ENCODE peak calls at places on chromosomes 6 and 20, in six cellular contexts. One of them, this sample, is unnamed. For H3K4me1, the result is how much of the 10 kb centered on the place peaks cover.

GRCh38 chr20:6848041-6848440 is 80.6 kb downstream of the BMP2 start:
- DNase-seq in mesenchymal stem cell: no peak
- DNase-seq in IMR-90: no peak
- DNase-seq in H1: no peak
- DNase-seq in trophoblast cell: no peak
- DNase-seq in mesendoderm: peak
- DNase-seq in this sample: no peak

GRCh38 chr6:17297261-17298080 is 16.3 kb downstream of the RBM24 start:
- DNase-seq in trophoblast cell: no peak
- DNase-seq in H1: no peak
- DNase-seq in mesendoderm: no peak
- DNase-seq in IMR-90: peak
- DNase-seq in mesenchymal stem cell: peak
- DNase-seq in this sample: no peak

GRCh38 chr6:38371312-38371672 is 268.4 kb downstream of the BTBD9 start:
- DNase-seq in mesenchymal stem cell: peak
- DNase-seq in trophoblast cell: no peak
- DNase-seq in mesendoderm: no peak
- DNase-seq in H1: no peak
- DNase-seq in IMR-90: no peak
- DNase-seq in this sample: no peak

GRCh38 chr6:6751615-6752014 is 163.1 kb downstream of the LY86 start:
- DNase-seq in IMR-90: no peak
- DNase-seq in mesendoderm: no peak
- DNase-seq in mesenchymal stem cell: no peak
- DNase-seq in H1: no peak
- DNase-seq in trophoblast cell: no peak
- DNase-seq in this sample: no peak

GRCh38 chr6:112956696-112957525 is 609.8 kb downstream of the RFPL4B start:
- DNase-seq in IMR-90: peak
- DNase-seq in mesendoderm: no peak
- DNase-seq in mesenchymal stem cell: peak
- DNase-seq in trophoblast cell: no peak
- DNase-seq in H1: no peak
- DNase-seq in this sample: no peak

GRCh38 chr6:168427184-168427583 is 13.8 kb upstream of the SMOC2 start:
- DNase-seq in H1: no peak
- DNase-seq in mesenchymal stem cell: no peak
- DNase-seq in IMR-90: no peak
- DNase-seq in mesendoderm: no peak
- DNase-seq in trophoblast cell: no peak
- DNase-seq in this sample: no peak

GRCh38 chr20:10745790-10746189 is 72.0 kb upstream of the JAG1 start:
- DNase-seq in mesendoderm: no peak
- DNase-seq in H1: no peak
- DNase-seq in IMR-90: no peak
- DNase-seq in mesenchymal stem cell: no peak
- DNase-seq in trophoblast cell: no peak
- DNase-seq in this sample: no peak

GRCh38 chr6:56387621-56388413 is 140.4 kb upstream of the COL21A1 start:
- DNase-seq in IMR-90: no peak
- DNase-seq in mesenchymal stem cell: no peak
- DNase-seq in H1: no peak
- DNase-seq in trophoblast cell: peak
- DNase-seq in mesendoderm: peak
- DNase-seq in this sample: no peak

GRCh38 chr20:47790032-47790965 is 5.0 kb upstream of the SULF2 start:
- DNase-seq in trophoblast cell: no peak
- DNase-seq in H1: no peak
- DNase-seq in mesendoderm: no peak
- DNase-seq in mesenchymal stem cell: peak
- DNase-seq in IMR-90: peak
- DNase-seq in this sample: no peak

GRCh38 chr20:11726021-11726420 is 191.7 kb upstream of the BTBD3 start:
- DNase-seq in mesendoderm: no peak
- DNase-seq in trophoblast cell: no peak
- DNase-seq in H1: no peak
- DNase-seq in IMR-90: no peak
- DNase-seq in mesenchymal stem cell: no peak
- DNase-seq in this sample: no peak

GRCh38 chr6:159808647-159809046 is 8.6 kb downstream of the PNLDC1 start:
- DNase-seq in H1: no peak
- DNase-seq in mesenchymal stem cell: no peak
- DNase-seq in trophoblast cell: no peak
- DNase-seq in mesendoderm: no peak
- DNase-seq in IMR-90: no peak
- DNase-seq in this sample: no peak

GRCh38 chr20:2131366-2131765 is 29.7 kb downstream of the STK35 start:
- DNase-seq in IMR-90: peak
- DNase-seq in trophoblast cell: peak
- DNase-seq in mesendoderm: no peak
- DNase-seq in H1: no peak
- DNase-seq in mesenchymal stem cell: peak
- DNase-seq in this sample: no peak

GRCh38 chr6:124882580-124883393 is 79.5 kb upstream of the RNF217 start:
- DNase-seq in trophoblast cell: peak
- DNase-seq in H1: no peak
- DNase-seq in mesendoderm: no peak
- DNase-seq in IMR-90: peak
- DNase-seq in mesenchymal stem cell: peak
- DNase-seq in this sample: no peak

GRCh38 chr6:68139130-68139529 is 496.0 kb upstream of the ADGRB3 start:
- DNase-seq in mesenchymal stem cell: no peak
- DNase-seq in H1: peak
- DNase-seq in trophoblast cell: no peak
- DNase-seq in mesendoderm: peak
- DNase-seq in IMR-90: no peak
- DNase-seq in this sample: peak

GRCh38 chr6:3776881-3777507 is 25.5 kb upstream of the PXDC1 start:
- DNase-seq in H1: no peak
- DNase-seq in mesenchymal stem cell: no peak
- DNase-seq in mesendoderm: peak
- DNase-seq in IMR-90: no peak
- DNase-seq in trophoblast cell: no peak
- DNase-seq in this sample: no peak

GRCh38 chr6:82869493-82869892 is 196.1 kb downstream of the UBE3D start:
- DNase-seq in H1: no peak
- DNase-seq in mesendoderm: no peak
- DNase-seq in IMR-90: no peak
- DNase-seq in trophoblast cell: no peak
- DNase-seq in mesenchymal stem cell: no peak
- DNase-seq in this sample: no peak

GRCh38 chr6:29742191-29742590 is 19.0 kb downstream of the HLA-F start:
- DNase-seq in H1: no peak
- DNase-seq in trophoblast cell: no peak
- DNase-seq in mesenchymal stem cell: no peak
- DNase-seq in mesendoderm: no peak
- DNase-seq in IMR-90: no peak
- DNase-seq in this sample: no peak

GRCh38 chr20:38883081-38883980 is 42.9 kb upstream of the FAM83D start:
- DNase-seq in mesendoderm: no peak
- DNase-seq in trophoblast cell: no peak
- DNase-seq in H1: no peak
- DNase-seq in IMR-90: peak
- DNase-seq in mesenchymal stem cell: no peak
- DNase-seq in this sample: no peak

GRCh38 chr6:158609455-158610155 is 34.9 kb downstream of the DYNLT1 start:
- DNase-seq in IMR-90: no peak
- DNase-seq in mesenchymal stem cell: no peak
- DNase-seq in H1: no peak
- DNase-seq in trophoblast cell: no peak
- DNase-seq in mesendoderm: no peak
- DNase-seq in this sample: no peak

GRCh38 chr6:136767583-136768307 is 24.5 kb downstream of the MAP3K5 start:
- DNase-seq in mesendoderm: no peak
- DNase-seq in IMR-90: no peak
- DNase-seq in mesenchymal stem cell: peak
- DNase-seq in trophoblast cell: no peak
- DNase-seq in H1: no peak
- DNase-seq in this sample: no peak

GRCh38 chr6:90294614-90294988 is 2.0 kb downstream of the BACH2 start:
- DNase-seq in trophoblast cell: peak
- DNase-seq in IMR-90: no peak
- DNase-seq in mesendoderm: peak
- DNase-seq in H1: no peak
- DNase-seq in mesenchymal stem cell: peak
- DNase-seq in this sample: no peak

GRCh38 chr6:127971945-127972391 is 71.1 kb upstream of the THEMIS start:
- DNase-seq in trophoblast cell: peak
- DNase-seq in H1: no peak
- DNase-seq in IMR-90: peak
- DNase-seq in mesenchymal stem cell: peak
- DNase-seq in mesendoderm: peak
- DNase-seq in this sample: no peak

GRCh38 chr20:41408131-41408789 is 41.6 kb upstream of the EMILIN3 start:
- DNase-seq in mesenchymal stem cell: no peak
- DNase-seq in trophoblast cell: no peak
- DNase-seq in IMR-90: no peak
- DNase-seq in mesendoderm: no peak
- DNase-seq in H1: no peak
- DNase-seq in this sample: no peak

GRCh38 chr6:166768761-166769160 is 141.7 kb upstream of the RPS6KA2 start:
- DNase-seq in trophoblast cell: no peak
- DNase-seq in H1: no peak
- DNase-seq in IMR-90: no peak
- DNase-seq in mesenchymal stem cell: no peak
- DNase-seq in mesendoderm: no peak
- DNase-seq in this sample: no peak

GRCh38 chr6:170093276-170093657 is 197.6 kb downstream of the DLL1 start:
- DNase-seq in IMR-90: no peak
- DNase-seq in mesendoderm: no peak
- DNase-seq in trophoblast cell: no peak
- DNase-seq in mesenchymal stem cell: no peak
- DNase-seq in H1: no peak
- DNase-seq in this sample: no peak

GRCh38 chr6:170090561-170090960 is 200.3 kb downstream of the DLL1 start:
- DNase-seq in trophoblast cell: no peak
- DNase-seq in H1: no peak
- DNase-seq in mesenchymal stem cell: no peak
- DNase-seq in IMR-90: no peak
- DNase-seq in mesendoderm: no peak
- DNase-seq in this sample: no peak

GRCh38 chr6:170091000-170091638 is 199.8 kb downstream of the DLL1 start:
- DNase-seq in IMR-90: no peak
- DNase-seq in mesenchymal stem cell: no peak
- DNase-seq in mesendoderm: peak
- DNase-seq in H1: no peak
- DNase-seq in trophoblast cell: no peak
- DNase-seq in this sample: no peak

GRCh38 chr6:170092826-170093225 is 198.1 kb downstream of the DLL1 start:
- DNase-seq in mesenchymal stem cell: no peak
- DNase-seq in trophoblast cell: no peak
- DNase-seq in H1: no peak
- DNase-seq in mesendoderm: no peak
- DNase-seq in IMR-90: no peak
- DNase-seq in this sample: no peak

GRCh38 chr6:170091639-170092579 is 199.0 kb downstream of the DLL1 start:
- DNase-seq in trophoblast cell: no peak
- DNase-seq in mesendoderm: no peak
- DNase-seq in H1: no peak
- DNase-seq in mesenchymal stem cell: no peak
- DNase-seq in IMR-90: no peak
- DNase-seq in this sample: no peak
- H3K23ac ChIP-seq in trophoblast cell: no peak
- H3K23ac ChIP-seq in mesendoderm: no peak
- H3K23ac ChIP-seq in H1: no peak
- H3K23ac ChIP-seq in mesenchymal stem cell: no peak
- H3K23ac ChIP-seq in IMR-90: no peak
- H3K23ac ChIP-seq in this sample: peak

GRCh38 chr6:42050897-42051653 is 751 bp downstream of the TAF8 start:
- DNase-seq in mesenchymal stem cell: no peak
- DNase-seq in H1: no peak
- DNase-seq in IMR-90: peak
- DNase-seq in trophoblast cell: peak
- DNase-seq in mesendoderm: no peak
- DNase-seq in this sample: no peak

GRCh38 chr6:42047790-42048405 is 2.4 kb upstream of the TAF8 start:
- DNase-seq in H1: no peak
- DNase-seq in mesendoderm: no peak
- DNase-seq in mesenchymal stem cell: no peak
- DNase-seq in IMR-90: no peak
- DNase-seq in trophoblast cell: no peak
- DNase-seq in this sample: no peak

GRCh38 chr6:42050011-42050896 is at the start of gene TAF8:
- DNase-seq in mesendoderm: peak
- DNase-seq in H1: peak
- DNase-seq in IMR-90: peak
- DNase-seq in mesenchymal stem cell: peak
- DNase-seq in trophoblast cell: peak
- DNase-seq in this sample: peak

GRCh38 chr6:42047220-42047590 is 3.1 kb upstream of the TAF8 start:
- DNase-seq in mesendoderm: no peak
- DNase-seq in trophoblast cell: no peak
- DNase-seq in mesenchymal stem cell: no peak
- DNase-seq in IMR-90: no peak
- DNase-seq in H1: no peak
- DNase-seq in this sample: no peak

DNA sequence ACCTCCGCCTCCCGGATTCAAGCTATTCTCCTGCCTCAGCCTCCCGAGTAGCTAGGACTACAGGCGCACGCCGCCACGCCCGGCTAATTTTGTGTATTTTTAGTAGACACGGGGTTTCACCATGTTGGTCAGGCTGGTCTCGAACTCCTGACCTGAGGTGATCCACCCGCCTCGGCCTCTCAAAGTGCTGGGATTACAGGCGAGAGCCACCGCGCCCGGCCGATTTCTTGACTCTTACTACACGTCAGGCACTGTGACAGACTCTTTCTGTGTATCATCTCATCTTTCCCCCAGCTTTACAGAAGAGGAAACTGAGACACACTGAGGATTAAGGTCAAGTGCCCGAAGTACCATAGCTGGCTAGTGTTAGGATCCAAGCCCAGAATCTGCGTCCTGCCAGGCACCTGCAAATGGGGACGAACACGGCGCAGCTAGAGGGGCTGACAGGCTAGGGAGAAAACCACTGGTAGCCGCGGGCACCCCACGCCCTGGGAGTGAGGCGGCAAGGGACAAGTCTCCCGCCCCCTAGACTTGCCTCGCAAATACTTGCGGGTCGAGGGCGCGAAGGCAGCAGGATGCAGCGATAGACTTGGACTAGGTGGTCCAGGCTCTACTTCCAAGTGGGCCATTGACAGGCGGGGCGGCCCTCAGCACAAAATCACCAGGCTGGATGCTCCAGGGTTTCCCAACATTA is 1.1 kb upstream of the TAF8 start:
- DNase-seq in trophoblast cell: no peak
- DNase-seq in H1: no peak
- DNase-seq in IMR-90: no peak
- DNase-seq in mesenchymal stem cell: no peak
- DNase-seq in mesendoderm: no peak
- DNase-seq in this sample: no peak
- H3K4me3 ChIP-seq in trophoblast cell: no peak
- H3K4me3 ChIP-seq in H1: peak
- H3K4me3 ChIP-seq in IMR-90: peak
- H3K4me3 ChIP-seq in mesenchymal stem cell: peak
- H3K4me3 ChIP-seq in mesendoderm: no peak
- H3K4me3 ChIP-seq in this sample: peak

GRCh38 chr6:153436346-153436745 is 305.3 kb upstream of the RGS17 start:
- DNase-seq in mesenchymal stem cell: no peak
- DNase-seq in mesendoderm: peak
- DNase-seq in H1: no peak
- DNase-seq in IMR-90: no peak
- DNase-seq in trophoblast cell: no peak
- DNase-seq in this sample: peak
- H3K4me1 ChIP-seq in mesenchymal stem cell: under half
- H3K4me1 ChIP-seq in mesendoderm: under half
- H3K4me1 ChIP-seq in H1: under half
- H3K4me1 ChIP-seq in IMR-90: under half
- H3K4me1 ChIP-seq in trophoblast cell: under half
- H3K4me1 ChIP-seq in this sample: under half

GRCh38 chr6:139313784-139314545 is 22.2 kb upstream of the TXLNB start:
- DNase-seq in H1: peak
- DNase-seq in mesendoderm: peak
- DNase-seq in mesenchymal stem cell: no peak
- DNase-seq in trophoblast cell: peak
- DNase-seq in IMR-90: peak
- DNase-seq in this sample: no peak
- H3K23ac ChIP-seq in H1: no peak
- H3K23ac ChIP-seq in mesendoderm: no peak
- H3K23ac ChIP-seq in mesenchymal stem cell: no peak
- H3K23ac ChIP-seq in trophoblast cell: no peak
- H3K23ac ChIP-seq in IMR-90: no peak
- H3K23ac ChIP-seq in this sample: no peak